ENCODE peak calls at places on chromosome 7, in four cellular contexts. B is activated CD4-positive, alpha-beta T cell treated with anti-CD3 and anti-CD28 coated beads, Interleukin-2, amount 10 ng/mL, durations not matched to agents 7 days and 5 days; Y is GM12865; N is iris pigment epithelial cell. E is an unnamed sample.

GRCh38 chr7:96933067-96933645 is 72.2 kb upstream of the DLX6 start:
- DNase-seq in B (no peak), Y (no peak), N (no peak), E (no peak)

GRCh38 chr7:415646-416525 is 103.8 kb downstream of the PDGFA start:
- DNase-seq in B (no peak), Y (no peak), N (no peak), E (no peak)

GRCh38 chr7:77222819-77223218 is 23.2 kb upstream of the FGL2 start:
- DNase-seq in B (no peak), Y (no peak), N (no peak), E (no peak)

GRCh38 chr7:18457832-18458231 is 37.7 kb upstream of the HDAC9 start:
- DNase-seq in B (no peak), Y (no peak), N (no peak), E (no peak)

GRCh38 chr7:84705701-84706100 is 481.2 kb downstream of the SEMA3D start:
- DNase-seq in B (no peak), Y (no peak), N (no peak), E (no peak)

GRCh38 chr7:1848911-1849311 is 178.8 kb downstream of the ELFN1 start:
- DNase-seq in B (no peak), Y (no peak), N (no peak), E (no peak)

GRCh38 chr7:18429547-18429946 is 66.0 kb upstream of the HDAC9 start:
- DNase-seq in B (no peak), Y (no peak), N (peak), E (peak)

GRCh38 chr7:135204876-135205275 is 6.5 kb downstream of the WDR91 start:
- DNase-seq in B (no peak), Y (no peak), N (peak), E (peak)

GRCh38 chr7:12391922-12392615 is 11.6 kb downstream of the VWDE start:
- DNase-seq in B (no peak), Y (no peak), N (no peak), E (no peak)

GRCh38 chr7:101235522-101235921 is 2.1 kb downstream of the CLDN15 start:
- DNase-seq in B (no peak), Y (no peak), N (no peak), E (no peak)

GRCh38 chr7:44217133-44217714 is 16.4 kb downstream of the YKT6 start:
- DNase-seq in B (no peak), Y (no peak), N (no peak), E (no peak)

GRCh38 chr7:16982640-16983103 is 100.9 kb upstream of the AGR3 start:
- DNase-seq in B (peak), Y (peak), N (peak), E (peak)

GRCh38 chr7:112370436-112370835 is 79.8 kb upstream of the IFRD1 start:
- DNase-seq in B (no peak), Y (no peak), N (no peak), E (no peak)

GRCh38 chr7:92835851-92836488 is 403 bp downstream of the CDK6 start:
- DNase-seq in B (peak), Y (peak), N (peak), E (peak)

GRCh38 chr7:99459087-99459486 is 6.9 kb downstream of the ATP5MF start:
- DNase-seq in B (peak), Y (peak), N (peak), E (no peak)

GRCh38 chr7:13282377-13282980 is 595.0 kb downstream of the ARL4A start:
- DNase-seq in B (no peak), Y (no peak), N (peak), E (peak)

GRCh38 chr7:132245539-132245938 is 330.7 kb downstream of the PLXNA4 start:
- DNase-seq in B (no peak), Y (no peak), N (no peak), E (no peak)

GRCh38 chr7:100126931-100127865 is at the start of gene MBLAC1:
- DNase-seq in B (peak), Y (peak), N (peak), E (peak)

GRCh38 chr7:41084381-41084780 is 618.5 kb downstream of the INHBA start:
- DNase-seq in B (no peak), Y (no peak), N (peak), E (peak)

GRCh38 chr7:92461027-92462003 is 14.0 kb downstream of the GATAD1 start:
- DNase-seq in B (peak), Y (peak), N (peak), E (peak)

GRCh38 chr7:150565239-150565638 is 2.0 kb upstream of the GIMAP4 start:
- DNase-seq in B (no peak), Y (no peak), N (no peak), E (no peak)

GRCh38 chr7:92158660-92159575 is 20.0 kb downstream of the LRRD1 start:
- DNase-seq in B (no peak), Y (peak), N (peak), E (peak)

GRCh38 chr7:123749537-123749857 is 694 bp upstream of the WASL start:
- DNase-seq in B (peak), Y (no peak), N (peak), E (no peak)

GRCh38 chr7:29013062-29013461 is 54.9 kb upstream of the TRIL start:
- DNase-seq in B (no peak), Y (no peak), N (no peak), E (peak)

GRCh38 chr7:152137476-152138025 is 112.1 kb downstream of the GALNT11 start:
- DNase-seq in B (no peak), Y (no peak), N (peak), E (no peak)

GRCh38 chr7:106108988-106109387 is 3.1 kb downstream of the SYPL1 start:
- DNase-seq in B (no peak), Y (peak), N (no peak), E (no peak)